ENCODE peak calls at places on chromosomes 11 and 22, in six cellular contexts. O, P, S, V, T and X are unnamed samples.

GRCh38 chr22:46777609-46777970 is 15.1 kb downstream of the TBC1D22A start:
- DNase-seq in P (peak), S (no peak), O (peak), T (no peak), V (no peak), X (no peak)

GRCh38 chr11:16737860-16738197 is 618 bp upstream of the C11orf58 start:
- DNase-seq in V (no peak), T (peak), P (no peak), S (no peak), O (no peak), X (no peak)

GRCh38 chr22:41526802-41527799 is 17.2 kb downstream of the POLR3H start:
- DNase-seq in T (peak), O (no peak), S (peak), P (peak), V (peak), X (no peak)

GRCh38 chr22:46021577-46021976 is 44.6 kb upstream of the WNT7B start:
- DNase-seq in V (no peak), T (no peak), S (no peak), O (peak), P (no peak), X (peak)

GRCh38 chr11:128323381-128323780 is 264.0 kb downstream of the ETS1 start:
- DNase-seq in P (peak), S (peak), V (peak), T (peak), O (no peak), X (no peak)

GRCh38 chr22:20429254-20430100 is 8.1 kb downstream of the SCARF2 start:
- DNase-seq in O (peak), V (peak), S (no peak), T (peak), P (peak), X (peak)

GRCh38 chr11:33721291-33721840 is 14.9 kb downstream of the CD59 start:
- DNase-seq in O (no peak), V (no peak), P (no peak), T (no peak), S (peak), X (no peak)

GRCh38 chr22:37601540-37602442 is 6.8 kb upstream of the GGA1 start:
- DNase-seq in T (peak), P (no peak), S (peak), O (no peak), V (peak), X (no peak)

GRCh38 chr11:86101493-86101892 is 32.6 kb upstream of the PICALM start:
- DNase-seq in V (no peak), O (no peak), S (peak), P (no peak), T (no peak), X (no peak)

GRCh38 chr11:68038718-68039525 is at the start of gene TCIRG1:
- DNase-seq in V (peak), O (peak), S (peak), P (peak), T (peak), X (peak)

GRCh38 chr11:130442728-130443127 is 5.7 kb upstream of the ADAMTS15 start:
- DNase-seq in V (no peak), T (no peak), S (peak), O (no peak), P (no peak), X (no peak)

GRCh38 chr22:28112548-28113043 is 193.5 kb upstream of the PITPNB start:
- DNase-seq in V (peak), O (no peak), T (peak), S (peak), P (no peak), X (no peak)
- TF ChIP-seq CTCF in V (peak), O (peak), T (peak), S (peak), P (no peak), X (peak)

DNA sequence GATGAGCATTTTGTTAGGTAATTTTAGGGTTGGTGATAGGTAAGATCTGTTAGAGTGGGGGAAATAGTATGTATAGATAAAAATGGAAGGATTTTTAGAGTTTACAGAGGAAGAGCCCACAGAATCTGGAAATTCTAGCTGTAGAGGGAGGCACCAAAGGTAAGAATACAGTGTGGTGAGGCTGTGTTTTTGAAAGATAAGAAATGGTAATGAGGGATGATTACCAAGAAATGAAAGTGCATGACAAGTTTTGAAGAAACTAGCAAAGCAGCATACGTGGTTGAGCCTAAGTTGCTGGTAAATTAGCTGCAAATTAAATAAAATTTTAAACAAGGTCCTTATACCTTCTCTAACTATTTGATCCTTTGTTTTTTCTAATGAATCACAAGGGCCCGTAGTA is 14.6 kb upstream of the RASSF10 start:
- DNase-seq in T (no peak), V (no peak), P (no peak), S (no peak), O (no peak), X (no peak)
- TF ChIP-seq CTCF in T (no peak), V (no peak), P (no peak), S (no peak), O (no peak), X (no peak)

DNA sequence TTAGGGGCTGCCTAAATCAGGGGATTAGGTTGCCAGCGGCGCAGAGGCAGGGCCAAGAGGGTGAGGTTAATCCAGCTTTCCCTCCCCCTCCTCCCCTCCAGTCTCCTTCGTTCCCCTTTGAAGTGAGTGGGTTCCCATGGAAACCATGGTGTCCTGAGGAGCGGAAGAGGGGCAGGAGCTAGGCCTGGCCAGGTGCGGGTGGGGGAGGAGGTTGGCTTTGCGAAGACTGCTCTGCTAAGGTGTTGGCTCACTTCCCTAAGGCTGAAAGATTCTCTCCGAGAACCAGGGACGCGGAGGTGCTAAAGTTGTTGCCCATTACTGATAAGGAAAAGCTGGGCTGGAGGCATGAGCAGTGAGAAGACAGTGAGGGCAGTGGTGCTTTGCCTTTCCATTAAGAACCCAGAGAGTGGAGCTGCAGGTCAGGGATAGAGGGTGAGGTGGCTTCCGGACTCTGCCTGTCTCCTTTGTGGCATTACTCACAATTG is 124.6 kb downstream of the FEZ1 start:
- DNase-seq in P (no peak), S (no peak), T (no peak), O (no peak), V (peak), X (no peak)
- TF ChIP-seq CTCF in P (no peak), S (no peak), T (no peak), O (no peak), V (peak), X (no peak)

GRCh38 chr11:35838071-35838470 is 105.8 kb upstream of the LDLRAD3 start:
- DNase-seq in O (no peak), T (no peak), V (no peak), S (no peak), P (no peak), X (no peak)
- TF ChIP-seq CTCF in O (no peak), T (no peak), V (no peak), S (no peak), P (no peak), X (no peak)

GRCh38 chr22:31489632-31490495 is at the start of gene EIF4ENIF1:
- DNase-seq in T (peak), O (peak), S (peak), V (peak), P (peak), X (peak)
- TF ChIP-seq CTCF in T (no peak), O (no peak), S (no peak), V (no peak), P (no peak), X (no peak)

GRCh38 chr22:32950366-32950765 is 107.8 kb downstream of the SYN3 start:
- DNase-seq in P (no peak), V (no peak), T (peak), O (no peak), S (no peak), X (no peak)

GRCh38 chr22:32949719-32950118 is 108.5 kb downstream of the SYN3 start:
- DNase-seq in O (no peak), P (no peak), S (no peak), T (no peak), V (no peak), X (no peak)

GRCh38 chr22:32951807-32952153 is 106.4 kb downstream of the SYN3 start:
- DNase-seq in O (peak), P (no peak), T (no peak), S (no peak), V (no peak), X (no peak)

GRCh38 chr22:32947581-32947980 is 110.6 kb downstream of the SYN3 start:
- DNase-seq in O (no peak), P (no peak), S (no peak), T (no peak), V (no peak), X (no peak)

GRCh38 chr22:32951081-32951806 is 106.9 kb downstream of the SYN3 start:
- DNase-seq in O (no peak), P (no peak), S (no peak), V (peak), T (peak), X (no peak)
- TF ChIP-seq CTCF in O (no peak), P (no peak), S (no peak), V (peak), T (no peak), X (peak)

GRCh38 chr11:120682026-120682649 is 170.6 kb downstream of the GRIK4 start:
- DNase-seq in V (peak), T (no peak), S (no peak), P (no peak), O (no peak), X (no peak)
- TF ChIP-seq CTCF in V (no peak), T (no peak), S (no peak), P (no peak), O (no peak), X (no peak)